ENCODE peak calls at places on chromosomes 5 and 9, in ten cellular contexts. One of them, this sample, is unnamed.

GRCh38 chr9:88874391-88874790 is 116.9 kb upstream of the S1PR3 start:
- DNase-seq in brain microvascular endothelial cell: no peak
- DNase-seq in neural crest cell: no peak
- DNase-seq in upper lobe of left lung: no peak
- DNase-seq in IMR-90: peak
- DNase-seq in heart right ventricle: no peak
- DNase-seq in body of pancreas: no peak
- DNase-seq in Peyer's patch: no peak
- DNase-seq in astrocyte of the cerebellum: no peak
- DNase-seq in tibial artery: no peak
- DNase-seq in this sample: no peak

GRCh38 chr9:122827759-122828090 is 663 bp downstream of the PDCL start:
- DNase-seq in astrocyte of the cerebellum: peak
- DNase-seq in IMR-90: peak
- DNase-seq in tibial artery: no peak
- DNase-seq in upper lobe of left lung: no peak
- DNase-seq in neural crest cell: no peak
- DNase-seq in heart right ventricle: no peak
- DNase-seq in Peyer's patch: no peak
- DNase-seq in brain microvascular endothelial cell: peak
- DNase-seq in body of pancreas: no peak
- DNase-seq in this sample: no peak

GRCh38 chr5:133863857-133864585 is 104.4 kb downstream of the C5orf15 start:
- DNase-seq in tibial artery: no peak
- DNase-seq in astrocyte of the cerebellum: no peak
- DNase-seq in neural crest cell: no peak
- DNase-seq in heart right ventricle: no peak
- DNase-seq in Peyer's patch: no peak
- DNase-seq in brain microvascular endothelial cell: no peak
- DNase-seq in upper lobe of left lung: no peak
- DNase-seq in body of pancreas: no peak
- DNase-seq in IMR-90: no peak
- DNase-seq in this sample: no peak

GRCh38 chr5:179237770-179238627 is 107.3 kb downstream of the ADAMTS2 start:
- DNase-seq in tibial artery: peak
- DNase-seq in upper lobe of left lung: peak
- DNase-seq in heart right ventricle: no peak
- DNase-seq in body of pancreas: no peak
- DNase-seq in astrocyte of the cerebellum: no peak
- DNase-seq in brain microvascular endothelial cell: no peak
- DNase-seq in Peyer's patch: no peak
- DNase-seq in IMR-90: no peak
- DNase-seq in neural crest cell: no peak
- DNase-seq in this sample: peak

GRCh38 chr9:129497837-129498450 is 123.0 kb downstream of the C9orf50 start:
- DNase-seq in IMR-90: no peak
- DNase-seq in neural crest cell: no peak
- DNase-seq in tibial artery: peak
- DNase-seq in body of pancreas: peak
- DNase-seq in brain microvascular endothelial cell: no peak
- DNase-seq in Peyer's patch: no peak
- DNase-seq in heart right ventricle: no peak
- DNase-seq in upper lobe of left lung: no peak
- DNase-seq in astrocyte of the cerebellum: no peak
- DNase-seq in this sample: no peak

GRCh38 chr5:63245271-63245670 is 666.7 kb downstream of the LRRC70 start:
- DNase-seq in tibial artery: no peak
- DNase-seq in astrocyte of the cerebellum: no peak
- DNase-seq in brain microvascular endothelial cell: no peak
- DNase-seq in upper lobe of left lung: no peak
- DNase-seq in neural crest cell: no peak
- DNase-seq in heart right ventricle: no peak
- DNase-seq in Peyer's patch: no peak
- DNase-seq in body of pancreas: no peak
- DNase-seq in IMR-90: no peak
- DNase-seq in this sample: no peak

GRCh38 chr5:169547508-169547907 is 36.1 kb upstream of the SPDL1 start:
- DNase-seq in heart right ventricle: no peak
- DNase-seq in upper lobe of left lung: no peak
- DNase-seq in Peyer's patch: no peak
- DNase-seq in tibial artery: no peak
- DNase-seq in body of pancreas: no peak
- DNase-seq in neural crest cell: no peak
- DNase-seq in brain microvascular endothelial cell: peak
- DNase-seq in IMR-90: peak
- DNase-seq in astrocyte of the cerebellum: no peak
- DNase-seq in this sample: no peak

GRCh38 chr5:104942735-104943134 is 1380.1 kb upstream of the NUDT12 start:
- DNase-seq in neural crest cell: no peak
- DNase-seq in Peyer's patch: no peak
- DNase-seq in upper lobe of left lung: no peak
- DNase-seq in heart right ventricle: no peak
- DNase-seq in astrocyte of the cerebellum: no peak
- DNase-seq in brain microvascular endothelial cell: no peak
- DNase-seq in tibial artery: no peak
- DNase-seq in IMR-90: no peak
- DNase-seq in body of pancreas: no peak
- DNase-seq in this sample: no peak

GRCh38 chr9:126261584-126262356 is 64.9 kb upstream of the MVB12B start:
- DNase-seq in astrocyte of the cerebellum: no peak
- DNase-seq in brain microvascular endothelial cell: no peak
- DNase-seq in neural crest cell: no peak
- DNase-seq in body of pancreas: no peak
- DNase-seq in upper lobe of left lung: no peak
- DNase-seq in heart right ventricle: no peak
- DNase-seq in tibial artery: no peak
- DNase-seq in Peyer's patch: no peak
- DNase-seq in IMR-90: no peak
- DNase-seq in this sample: no peak

DNA sequence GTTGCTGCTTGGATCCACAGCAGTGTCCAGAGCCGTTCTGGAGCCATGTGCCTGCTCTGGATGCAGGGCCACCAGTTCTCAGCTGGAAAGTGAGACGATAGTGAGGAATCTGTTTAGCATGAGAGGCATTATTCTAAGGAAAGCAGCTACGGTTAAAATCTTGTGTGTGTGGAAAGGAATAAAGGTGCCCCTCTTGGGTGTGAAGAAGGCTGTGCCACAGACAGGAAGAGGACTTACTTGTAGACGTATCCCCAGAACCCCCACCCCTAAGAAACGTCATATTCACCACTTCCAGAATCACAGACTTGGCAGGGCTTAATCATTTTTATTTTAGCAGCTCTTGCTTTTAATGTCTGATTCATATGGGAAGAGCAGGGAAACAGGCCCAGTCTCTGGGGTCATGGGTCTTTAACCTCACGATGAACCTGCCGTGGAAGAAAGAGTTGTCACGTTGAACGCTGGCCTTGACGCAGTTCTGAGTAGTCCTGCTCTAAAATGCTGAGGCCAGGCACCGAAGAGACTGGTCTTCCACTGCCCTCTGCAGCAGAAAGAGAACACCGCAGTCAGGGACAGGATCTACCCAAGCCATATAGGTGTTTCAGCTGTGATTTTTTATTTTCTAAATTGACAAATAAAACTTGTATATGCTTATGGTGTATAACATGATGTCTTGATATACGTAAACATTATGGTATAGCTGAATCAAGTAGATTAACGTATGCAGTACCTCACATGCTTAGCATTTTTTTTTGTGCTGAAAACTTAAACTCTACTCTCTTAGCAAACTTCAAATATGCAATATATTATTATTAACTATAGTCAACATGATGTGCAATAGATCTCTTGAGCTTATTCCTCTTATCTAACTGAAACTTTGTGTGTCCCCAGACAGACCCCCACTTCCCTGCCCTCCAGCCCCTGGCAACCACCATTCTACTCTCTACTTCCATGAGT is 38.8 kb downstream of the CARTPT start:
- DNase-seq in tibial artery: peak
- DNase-seq in brain microvascular endothelial cell: peak
- DNase-seq in astrocyte of the cerebellum: peak
- DNase-seq in heart right ventricle: peak
- DNase-seq in Peyer's patch: no peak
- DNase-seq in body of pancreas: peak
- DNase-seq in neural crest cell: peak
- DNase-seq in IMR-90: peak
- DNase-seq in upper lobe of left lung: peak
- DNase-seq in this sample: no peak
- TF ChIP-seq CTCF in tibial artery: peak
- TF ChIP-seq CTCF in brain microvascular endothelial cell: peak
- TF ChIP-seq CTCF in astrocyte of the cerebellum: peak
- TF ChIP-seq CTCF in heart right ventricle: peak
- TF ChIP-seq CTCF in Peyer's patch: peak
- TF ChIP-seq CTCF in body of pancreas: peak
- TF ChIP-seq CTCF in neural crest cell: peak
- TF ChIP-seq CTCF in IMR-90: peak
- TF ChIP-seq CTCF in upper lobe of left lung: no peak
- TF ChIP-seq CTCF in this sample: peak

DNA sequence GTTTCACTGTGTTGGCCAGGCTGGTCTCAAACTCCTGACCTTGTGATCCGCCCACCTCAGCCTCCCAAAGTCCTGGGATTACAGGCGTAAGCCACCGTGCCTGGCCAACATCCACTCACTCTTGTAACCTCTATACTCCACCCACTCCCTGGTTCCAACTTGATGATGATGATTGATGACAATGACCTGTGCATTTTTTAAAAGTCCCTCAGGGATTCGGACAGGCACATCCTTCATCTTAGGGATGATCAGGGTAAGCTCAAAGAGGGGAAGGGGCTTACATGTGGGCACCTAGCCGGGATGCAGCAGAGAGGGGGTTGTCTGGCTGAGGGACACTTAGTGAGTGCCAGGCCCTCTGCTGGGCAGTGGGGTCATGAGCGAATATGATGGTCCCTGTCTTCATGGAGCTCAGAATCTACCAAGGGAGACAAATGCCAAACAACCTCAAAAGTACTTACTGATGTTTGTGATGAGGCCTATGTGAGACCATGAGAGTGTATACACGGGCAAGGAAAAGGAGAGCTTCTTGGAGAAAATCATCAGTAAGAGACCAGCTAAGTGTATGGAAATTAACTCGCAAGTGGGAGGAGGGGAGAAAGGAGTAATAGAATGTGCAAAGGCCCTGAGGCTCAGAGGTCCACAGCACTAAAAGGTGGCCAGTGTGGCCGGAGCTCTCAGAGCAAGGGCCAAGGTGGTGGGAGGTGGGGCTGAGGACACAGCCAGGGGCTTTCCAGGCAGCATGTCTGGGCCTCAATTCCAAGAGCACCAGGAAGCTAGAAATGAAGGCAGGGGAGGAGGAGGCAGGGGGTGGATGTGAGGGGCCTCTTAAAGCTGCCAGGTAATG is 27.4 kb downstream of the LHX2 start:
- DNase-seq in upper lobe of left lung: no peak
- DNase-seq in Peyer's patch: no peak
- DNase-seq in neural crest cell: no peak
- DNase-seq in astrocyte of the cerebellum: no peak
- DNase-seq in brain microvascular endothelial cell: no peak
- DNase-seq in body of pancreas: no peak
- DNase-seq in tibial artery: no peak
- DNase-seq in IMR-90: no peak
- DNase-seq in heart right ventricle: no peak
- DNase-seq in this sample: no peak
- TF ChIP-seq CTCF in upper lobe of left lung: no peak
- TF ChIP-seq CTCF in Peyer's patch: no peak
- TF ChIP-seq CTCF in neural crest cell: no peak
- TF ChIP-seq CTCF in astrocyte of the cerebellum: no peak
- TF ChIP-seq CTCF in brain microvascular endothelial cell: peak
- TF ChIP-seq CTCF in body of pancreas: no peak
- TF ChIP-seq CTCF in tibial artery: no peak
- TF ChIP-seq CTCF in IMR-90: no peak
- TF ChIP-seq CTCF in heart right ventricle: no peak
- TF ChIP-seq CTCF in this sample: no peak

GRCh38 chr9:34957492-34958410 is at the start of gene PHF24:
- DNase-seq in brain microvascular endothelial cell: no peak
- DNase-seq in Peyer's patch: no peak
- DNase-seq in body of pancreas: no peak
- DNase-seq in upper lobe of left lung: no peak
- DNase-seq in IMR-90: no peak
- DNase-seq in heart right ventricle: no peak
- DNase-seq in neural crest cell: no peak
- DNase-seq in tibial artery: no peak
- DNase-seq in astrocyte of the cerebellum: no peak
- DNase-seq in this sample: no peak
- TF ChIP-seq CTCF in brain microvascular endothelial cell: no peak
- TF ChIP-seq CTCF in Peyer's patch: peak
- TF ChIP-seq CTCF in body of pancreas: no peak
- TF ChIP-seq CTCF in upper lobe of left lung: no peak
- TF ChIP-seq CTCF in IMR-90: peak
- TF ChIP-seq CTCF in heart right ventricle: no peak
- TF ChIP-seq CTCF in neural crest cell: peak
- TF ChIP-seq CTCF in tibial artery: no peak
- TF ChIP-seq CTCF in astrocyte of the cerebellum: no peak
- TF ChIP-seq CTCF in this sample: no peak

GRCh38 chr9:37405764-37406380 is 16.6 kb upstream of the GRHPR start:
- DNase-seq in neural crest cell: no peak
- DNase-seq in tibial artery: no peak
- DNase-seq in upper lobe of left lung: no peak
- DNase-seq in Peyer's patch: no peak
- DNase-seq in IMR-90: no peak
- DNase-seq in heart right ventricle: no peak
- DNase-seq in astrocyte of the cerebellum: no peak
- DNase-seq in body of pancreas: no peak
- DNase-seq in brain microvascular endothelial cell: no peak
- DNase-seq in this sample: no peak

GRCh38 chr9:37405350-37405749 is 17.1 kb upstream of the GRHPR start:
- DNase-seq in body of pancreas: no peak
- DNase-seq in Peyer's patch: no peak
- DNase-seq in upper lobe of left lung: no peak
- DNase-seq in tibial artery: no peak
- DNase-seq in neural crest cell: no peak
- DNase-seq in brain microvascular endothelial cell: no peak
- DNase-seq in heart right ventricle: no peak
- DNase-seq in astrocyte of the cerebellum: no peak
- DNase-seq in IMR-90: no peak
- DNase-seq in this sample: no peak

GRCh38 chr9:37408933-37409710 is 13.4 kb upstream of the GRHPR start:
- DNase-seq in upper lobe of left lung: no peak
- DNase-seq in body of pancreas: no peak
- DNase-seq in brain microvascular endothelial cell: no peak
- DNase-seq in neural crest cell: no peak
- DNase-seq in astrocyte of the cerebellum: no peak
- DNase-seq in IMR-90: no peak
- DNase-seq in tibial artery: no peak
- DNase-seq in Peyer's patch: peak
- DNase-seq in heart right ventricle: no peak
- DNase-seq in this sample: no peak

GRCh38 chr9:37406603-37407401 is 15.7 kb upstream of the GRHPR start:
- DNase-seq in body of pancreas: peak
- DNase-seq in brain microvascular endothelial cell: no peak
- DNase-seq in heart right ventricle: no peak
- DNase-seq in astrocyte of the cerebellum: no peak
- DNase-seq in Peyer's patch: no peak
- DNase-seq in upper lobe of left lung: no peak
- DNase-seq in neural crest cell: no peak
- DNase-seq in IMR-90: no peak
- DNase-seq in tibial artery: no peak
- DNase-seq in this sample: no peak

DNA sequence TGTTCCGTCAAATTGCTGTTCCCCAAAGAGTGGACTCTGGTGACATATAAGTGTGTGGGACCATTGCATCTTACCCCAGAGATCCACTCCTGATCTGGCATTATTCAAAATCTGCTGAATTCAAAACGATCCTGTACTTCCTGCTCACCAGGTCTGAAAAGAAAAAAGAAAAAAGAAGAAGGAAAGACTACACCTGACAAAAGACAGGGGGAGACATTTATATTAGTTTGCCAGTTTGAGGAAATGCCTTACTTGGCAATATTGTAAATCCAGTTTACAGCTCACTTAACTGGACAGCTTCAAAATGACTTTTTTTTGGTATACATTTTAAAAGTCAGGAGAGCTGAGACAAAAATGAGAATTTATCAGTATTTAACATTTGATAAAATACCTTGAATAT is 15.0 kb upstream of the GRHPR start:
- DNase-seq in body of pancreas: no peak
- DNase-seq in tibial artery: no peak
- DNase-seq in upper lobe of left lung: no peak
- DNase-seq in brain microvascular endothelial cell: no peak
- DNase-seq in astrocyte of the cerebellum: no peak
- DNase-seq in Peyer's patch: no peak
- DNase-seq in IMR-90: no peak
- DNase-seq in heart right ventricle: no peak
- DNase-seq in neural crest cell: no peak
- DNase-seq in this sample: no peak
- TF ChIP-seq CTCF in body of pancreas: no peak
- TF ChIP-seq CTCF in tibial artery: no peak
- TF ChIP-seq CTCF in upper lobe of left lung: no peak
- TF ChIP-seq CTCF in brain microvascular endothelial cell: peak
- TF ChIP-seq CTCF in astrocyte of the cerebellum: peak
- TF ChIP-seq CTCF in Peyer's patch: peak
- TF ChIP-seq CTCF in IMR-90: peak
- TF ChIP-seq CTCF in heart right ventricle: no peak
- TF ChIP-seq CTCF in neural crest cell: no peak
- TF ChIP-seq CTCF in this sample: no peak

This sample was measured in natural killer cell.